ENCODE peak calls at places on chromosome 17, in four cellular contexts. V is breast epithelium, D is foreskin fibroblast, S is transverse colon. C is an unnamed sample.

GRCh38 chr17:6596076-6596475 is 39.7 kb upstream of the PITPNM3 start:
- DNase-seq in S (no peak), D (no peak), V (no peak), C (no peak)

GRCh38 chr17:39225974-39226683 is 384 bp upstream of the STAC2 start:
- DNase-seq in S (peak), D (no peak), V (peak), C (peak)

GRCh38 chr17:63601439-63602371 is 1.0 kb downstream of the TACO1 start:
- DNase-seq in S (peak), D (no peak), V (no peak), C (peak)

GRCh38 chr17:29444589-29444988 is 54.4 kb downstream of the TAOK1 start:
- DNase-seq in V (no peak), S (no peak), D (peak), C (peak)

GRCh38 chr17:81641825-81642489 is 5.0 kb downstream of the TSPAN10 start:
- DNase-seq in V (no peak), D (peak), S (no peak), C (peak)

GRCh38 chr17:40309031-40309937 is at the start of gene RARA:
- DNase-seq in V (no peak), S (peak), D (no peak), C (no peak)

GRCh38 chr17:81514735-81515529 is 2.3 kb upstream of the ACTG1 start:
- DNase-seq in S (peak), D (peak), V (peak), C (peak)

GRCh38 chr17:61551255-61551742 is 39.7 kb downstream of the NACA2 start:
- DNase-seq in D (no peak), V (no peak), S (no peak), C (peak)

GRCh38 chr17:56597495-56597990 is 4.0 kb downstream of the NOG start:
- DNase-seq in S (no peak), D (no peak), V (no peak), C (no peak)

GRCh38 chr17:76410328-76410965 is 26.0 kb downstream of the SPHK1 start:
- DNase-seq in D (no peak), V (no peak), S (no peak), C (no peak)

GRCh38 chr17:62986549-62986948 is 20.5 kb downstream of the TANC2 start:
- DNase-seq in V (no peak), D (no peak), S (no peak), C (no peak)

GRCh38 chr17:71472809-71473789 is 647.7 kb upstream of the SOX9 start:
- DNase-seq in D (peak), V (no peak), S (no peak), C (peak)

GRCh38 chr17:58569216-58569615 is 54.8 kb upstream of the MTMR4 start:
- DNase-seq in V (no peak), S (no peak), D (no peak), C (no peak)

GRCh38 chr17:17742133-17742621 is 60.9 kb downstream of the RAI1 start:
- DNase-seq in D (no peak), S (no peak), V (no peak), C (peak)

GRCh38 chr17:28046034-28046825 is 3.8 kb downstream of the NLK start:
- DNase-seq in D (no peak), V (no peak), S (no peak), C (no peak)

GRCh38 chr17:75511610-75512575 is 3.4 kb downstream of the CASKIN2 start:
- DNase-seq in S (no peak), D (no peak), V (no peak), C (no peak)

GRCh38 chr17:27226611-27227234 is 67.2 kb upstream of the WSB1 start:
- DNase-seq in S (no peak), V (no peak), D (peak), C (peak)

GRCh38 chr17:5912927-5913565 is 157.1 kb upstream of the WSCD1 start:
- DNase-seq in V (no peak), S (no peak), D (no peak), C (no peak)

GRCh38 chr17:1078831-1079561 is 82.1 kb downstream of the TIMM22 start:
- DNase-seq in V (no peak), D (no peak), S (no peak), C (no peak)

GRCh38 chr17:33493566-33493965 is 200.5 kb upstream of the ASIC2 start:
- DNase-seq in V (no peak), S (no peak), D (no peak), C (no peak)

GRCh38 chr17:28946239-28946638 is 5.1 kb downstream of the PHF12 start:
- DNase-seq in V (no peak), S (no peak), D (no peak), C (peak)

GRCh38 chr17:16888413-16889087 is 83.4 kb downstream of the TNFRSF13B start:
- DNase-seq in D (peak), V (no peak), S (no peak), C (no peak)

GRCh38 chr17:31475378-31476162 is 84.1 kb downstream of the RAB11FIP4 start:
- DNase-seq in S (no peak), D (no peak), V (no peak), C (no peak)

GRCh38 chr17:15123593-15124590 is 141.2 kb downstream of the PMP22 start:
- DNase-seq in S (no peak), V (no peak), D (peak), C (peak)

GRCh38 chr17:17191346-17191792 is 14.8 kb downstream of the PLD6 start:
- DNase-seq in S (no peak), V (no peak), D (peak), C (peak)

GRCh38 chr17:76268991-76269981 is 4.1 kb downstream of the UBALD2 start:
- DNase-seq in V (no peak), D (no peak), S (no peak), C (no peak)

GRCh38 chr17:74177018-74177450 is 26.4 kb upstream of the RPL38 start:
- DNase-seq in S (no peak), D (peak), V (no peak), C (no peak)

GRCh38 chr17:31283841-31284240 is 13.2 kb downstream of the OMG start:
- DNase-seq in S (no peak), D (no peak), V (no peak), C (no peak)

GRCh38 chr17:30964878-30965277 is 6.0 kb upstream of the RNF135 start:
- DNase-seq in D (peak), S (no peak), V (no peak), C (no peak)

GRCh38 chr17:31249742-31250141 is 47.3 kb downstream of the OMG start:
- DNase-seq in D (no peak), V (no peak), S (no peak), C (no peak)

GRCh38 chr17:76820523-76820922 is 47.7 kb upstream of the MGAT5B start:
- DNase-seq in D (no peak), V (no peak), S (no peak), C (no peak)

GRCh38 chr17:37743875-37744632 is 805 bp downstream of the HNF1B start:
- DNase-seq in D (no peak), S (peak), V (no peak), C (no peak)

GRCh38 chr17:77119668-77120301 is 21.0 kb upstream of the SEC14L1 start:
- DNase-seq in D (no peak), V (no peak), S (no peak), C (no peak)

GRCh38 chr17:36657763-36658490 is 56.5 kb downstream of the MRM1 start:
- DNase-seq in D (no peak), S (peak), V (no peak), C (no peak)

GRCh38 chr17:75739801-75740200 is 18.5 kb downstream of the ITGB4 start:
- DNase-seq in S (no peak), D (no peak), V (no peak), C (no peak)

GRCh38 chr17:9273334-9274118 is 252.2 kb downstream of the NTN1 start:
- DNase-seq in V (no peak), D (no peak), S (peak), C (no peak)

GRCh38 chr17:32007463-32008298 is 498 bp downstream of the LRRC37B start:
- DNase-seq in D (peak), S (peak), V (no peak), C (peak)

GRCh38 chr17:4135489-4135888 is 7.3 kb downstream of the ZZEF1 start:
- DNase-seq in V (no peak), S (no peak), D (no peak), C (no peak)

GRCh38 chr17:15038656-15039055 is 226.5 kb downstream of the PMP22 start:
- DNase-seq in S (no peak), D (peak), V (peak), C (peak)

GRCh38 chr17:59842901-59843652 is 49.7 kb downstream of the TUBD1 start:
- DNase-seq in S (peak), D (peak), V (peak), C (peak)

GRCh38 chr17:59844884-59845594 is 47.7 kb downstream of the TUBD1 start:
- DNase-seq in S (no peak), V (no peak), D (no peak), C (peak)

GRCh38 chr17:59848385-59848668 is 44.4 kb downstream of the TUBD1 start:
- DNase-seq in S (no peak), V (no peak), D (no peak), C (no peak)

GRCh38 chr17:59846391-59847165 is 46.2 kb downstream of the TUBD1 start:
- DNase-seq in V (peak), D (peak), S (peak), C (peak)

DNA sequence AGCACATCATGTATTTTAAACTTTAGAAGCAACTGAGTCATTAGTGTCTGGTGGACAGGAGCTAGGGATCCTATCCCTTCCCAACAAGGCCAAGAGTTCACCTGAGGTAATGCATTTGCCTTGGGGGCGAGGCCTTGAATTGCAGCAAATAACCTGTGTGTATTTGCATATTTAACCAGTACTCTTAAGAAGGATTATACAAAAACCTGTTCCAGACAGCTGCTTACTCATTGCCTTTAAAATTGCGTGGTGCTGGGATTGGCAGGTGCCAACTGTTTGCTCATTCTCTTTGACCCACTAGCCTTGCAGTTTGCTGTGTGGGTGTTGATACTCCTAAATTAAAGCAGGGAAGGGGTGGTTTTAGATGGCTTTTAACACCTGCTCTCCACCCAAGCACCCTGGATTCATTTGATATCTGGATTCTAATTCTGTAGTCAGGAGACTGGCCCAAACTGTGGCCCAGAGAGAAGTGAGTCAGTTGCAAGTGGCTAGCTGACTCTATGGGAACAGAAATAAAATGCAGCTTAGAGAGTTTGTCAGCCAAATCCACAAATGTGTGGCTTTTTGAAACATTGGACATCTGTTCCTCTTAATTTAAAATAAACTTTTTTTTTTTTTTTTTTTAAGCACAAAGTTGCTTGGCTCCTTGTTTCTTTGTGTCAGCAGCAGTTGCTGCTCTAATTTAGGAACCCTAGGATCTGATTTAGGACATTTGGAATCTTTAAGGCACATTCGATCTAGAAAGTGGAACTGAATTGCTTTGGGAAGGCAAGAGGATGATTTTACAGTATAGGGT is 47.0 kb downstream of the TUBD1 start:
- DNase-seq in D (peak), S (peak), V (peak), C (peak)
- H3K4me3 ChIP-seq in D (no peak), S (no peak), V (peak), C (no peak)

GRCh38 chr17:34895388-34895787 is 65.9 kb downstream of the CCT6B start:
- DNase-seq in S (no peak), V (no peak), D (no peak), C (no peak)

GRCh38 chr17:34894971-34895370 is 66.3 kb downstream of the CCT6B start:
- DNase-seq in V (no peak), D (no peak), S (no peak), C (no peak)

DNA sequence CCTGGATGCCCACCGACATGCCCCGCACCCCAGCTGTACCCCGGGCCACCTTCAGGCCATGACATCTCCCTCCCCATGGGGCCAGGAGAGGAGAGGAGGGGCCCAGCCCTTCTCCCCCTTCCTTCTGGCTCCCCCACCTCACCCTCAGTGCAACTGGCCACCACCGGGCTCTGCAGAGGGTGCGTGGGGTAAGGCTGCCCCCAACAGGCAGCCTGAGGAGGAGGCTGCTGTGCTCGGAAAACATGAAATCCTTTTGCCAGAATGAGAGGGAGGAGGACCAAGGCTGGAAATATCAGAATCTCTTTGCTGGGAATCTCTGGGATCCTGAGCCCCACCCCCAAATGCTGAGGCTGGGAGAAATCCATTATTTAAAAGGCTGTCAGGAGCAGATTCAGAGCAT is 68.4 kb downstream of the CCT6B start:
- DNase-seq in V (no peak), S (no peak), D (no peak), C (no peak)
- TF ChIP-seq CTCF in V (no peak), S (no peak), D (peak), C (peak)

GRCh38 chr17:79006794-79007503 is 2.6 kb downstream of the CANT1 start:
- DNase-seq in D (no peak), V (no peak), S (no peak), C (no peak)

GRCh38 chr17:79006001-79006400 is 3.6 kb downstream of the CANT1 start:
- DNase-seq in V (no peak), S (peak), D (no peak), C (no peak)

GRCh38 chr17:79009397-79010303 is at the start of gene CANT1:
- DNase-seq in S (peak), D (peak), V (peak), C (peak)

GRCh38 chr17:79008666-79009387 is 737 bp downstream of the CANT1 start:
- DNase-seq in V (no peak), D (no peak), S (no peak), C (no peak)

GRCh38 chr17:79007504-79008381 is 1.8 kb downstream of the CANT1 start:
- DNase-seq in D (no peak), S (peak), V (no peak), C (no peak)
- H3K4me3 ChIP-seq in D (peak), S (peak), V (peak), C (no peak)

GRCh38 chr17:66290097-66290722 is 12.2 kb upstream of the PRKCA start:
- DNase-seq in V (no peak), S (no peak), D (no peak), C (no peak)
- TF ChIP-seq CTCF in V (no peak), S (no peak), D (peak), C (peak)

GRCh38 chr17:49226771-49227435 is 3.7 kb downstream of the PHOSPHO1 start:
- DNase-seq in S (no peak), D (no peak), V (no peak), C (no peak)
- H3K4me3 ChIP-seq in S (no peak), D (no peak), V (no peak), C (no peak)

GRCh38 chr17:45294506-45294905 is 22.3 kb downstream of the MAP3K14 start:
- DNase-seq in D (peak), S (no peak), V (peak), C (peak)

GRCh38 chr17:45291170-45291805 is 25.5 kb downstream of the MAP3K14 start:
- DNase-seq in V (no peak), S (no peak), D (no peak), C (no peak)

GRCh38 chr17:45292696-45293412 is 24.0 kb downstream of the MAP3K14 start:
- DNase-seq in V (no peak), D (no peak), S (no peak), C (no peak)

GRCh38 chr17:45296003-45296832 is 20.6 kb downstream of the MAP3K14 start:
- DNase-seq in V (no peak), D (no peak), S (peak), C (no peak)

DNA sequence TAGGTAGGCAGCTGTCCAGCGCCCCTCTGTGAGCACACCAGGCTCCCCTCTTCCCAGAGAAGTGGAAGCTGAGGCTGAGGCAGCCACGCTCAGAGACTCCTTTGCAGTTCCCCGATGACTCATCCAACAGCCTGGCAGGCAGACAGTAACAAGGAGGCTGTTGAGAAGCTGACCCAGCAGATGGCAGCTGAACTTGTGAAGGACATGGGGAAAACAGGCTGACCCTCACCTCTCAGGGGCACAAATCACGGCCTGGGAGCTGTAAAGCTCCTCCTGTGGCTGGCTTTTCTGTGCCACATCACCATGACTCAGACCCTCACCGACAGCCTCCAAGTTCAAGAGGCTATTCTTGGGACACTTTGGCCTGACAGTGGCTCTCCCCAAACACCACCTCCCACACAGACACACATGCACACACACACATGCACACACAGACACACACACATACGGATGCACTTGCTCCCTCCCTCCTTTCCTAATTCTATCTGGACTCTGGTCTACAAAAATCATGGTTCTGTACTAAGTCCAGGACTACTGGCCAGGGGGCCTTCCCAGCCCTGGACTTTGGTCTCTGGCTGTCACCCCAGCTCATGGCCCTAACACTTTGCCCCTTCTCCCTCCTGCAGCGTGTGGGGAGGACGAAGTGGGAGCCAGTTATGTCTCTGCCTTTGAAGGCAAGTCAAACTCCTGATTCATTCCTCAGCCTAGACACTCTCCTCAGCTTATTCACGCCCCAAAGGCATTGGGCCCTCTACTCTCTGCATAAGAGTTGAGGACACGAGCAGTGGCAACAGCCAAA is 23.2 kb downstream of the MAP3K14 start:
- DNase-seq in V (peak), S (peak), D (peak), C (peak)
- TF ChIP-seq CTCF in V (no peak), S (no peak), D (no peak), C (peak)

DNA sequence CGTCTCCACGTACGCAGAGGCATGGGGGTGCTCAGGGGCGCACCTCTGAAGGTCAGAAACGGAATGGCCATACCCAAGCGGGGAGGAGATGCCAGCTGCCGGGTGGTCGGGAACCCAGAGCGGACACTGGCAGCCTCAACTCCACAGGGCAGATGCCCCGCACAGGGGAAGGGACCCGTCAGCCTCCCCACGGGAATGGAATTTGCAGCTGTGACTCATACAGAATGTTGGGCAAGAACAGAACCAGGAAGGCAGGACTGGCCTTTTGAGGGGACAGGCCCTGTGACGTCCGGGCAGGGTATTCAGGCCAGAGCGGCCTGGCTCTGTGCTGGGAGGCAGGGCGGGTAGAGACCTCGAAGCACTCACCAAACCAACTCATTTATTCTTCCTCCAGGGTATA is 7.5 kb downstream of the TK1 start:
- DNase-seq in S (no peak), V (peak), D (peak), C (peak)
- H3K4me3 ChIP-seq in S (no peak), V (no peak), D (no peak), C (no peak)

GRCh38 chr17:13599168-13599577 is 2.6 kb downstream of the HS3ST3A1 start:
- DNase-seq in D (no peak), V (no peak), S (no peak), C (peak)

GRCh38 chr17:13600475-13601316 is 1.0 kb downstream of the HS3ST3A1 start:
- DNase-seq in S (no peak), D (peak), V (no peak), C (peak)

GRCh38 chr17:13597723-13598347 is 3.9 kb downstream of the HS3ST3A1 start:
- DNase-seq in S (peak), D (peak), V (peak), C (peak)

GRCh38 chr17:13599808-13600398 is 1.8 kb downstream of the HS3ST3A1 start:
- DNase-seq in V (no peak), D (no peak), S (no peak), C (peak)

GRCh38 chr17:13598353-13599167 is 3.2 kb downstream of the HS3ST3A1 start:
- DNase-seq in D (no peak), V (no peak), S (no peak), C (peak)
- TF ChIP-seq CTCF in D (no peak), V (no peak), S (no peak), C (no peak)

DNA sequence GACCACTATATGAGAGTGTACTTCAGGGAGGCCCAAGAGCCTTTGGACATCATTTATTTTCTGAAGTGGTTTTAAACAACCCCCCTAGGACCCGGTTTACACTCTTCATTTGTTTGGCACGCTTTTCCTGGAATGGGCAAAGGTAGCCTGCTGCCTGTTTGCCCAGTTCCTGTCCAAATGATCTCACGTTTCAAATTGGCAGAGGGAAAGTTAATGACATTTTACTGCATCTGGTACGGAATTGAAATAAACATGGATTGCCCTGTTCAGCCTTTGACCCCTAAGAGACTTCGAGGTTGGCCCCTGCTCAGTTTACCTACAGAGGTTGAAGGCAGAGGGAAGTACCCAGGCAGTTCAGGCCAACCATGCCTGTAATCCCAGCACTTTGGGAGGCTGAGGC is 5.8 kb upstream of the RPRML start:
- DNase-seq in D (no peak), S (peak), V (no peak), C (no peak)
- H3K4me3 ChIP-seq in D (no peak), S (no peak), V (no peak), C (no peak)